ENCODE peak calls at places on chromosomes 1 and 21, in four cellular contexts. C is K562, M is HepG2, E is GM12878. D is an unnamed sample.

GRCh38 chr1:32014199-32014936 is 700 bp downstream of the KHDRBS1 start:
- DNase-seq in C (peak), M (no peak), E (no peak), D (no peak)

GRCh38 chr1:151958959-151959358 is 34.7 kb downstream of the S100A10 start:
- DNase-seq in C (no peak), M (no peak), E (no peak), D (no peak)

GRCh38 chr1:172900359-172900997 is 150.3 kb downstream of the TNFSF18 start:
- DNase-seq in C (no peak), M (no peak), E (no peak), D (no peak)

GRCh38 chr1:246081856-246082668 is 425.0 kb downstream of the SMYD3 start:
- DNase-seq in C (no peak), M (no peak), E (no peak), D (no peak)

GRCh38 chr1:178869114-178869697 is 1.7 kb downstream of the ANGPTL1 start:
- DNase-seq in C (no peak), M (no peak), E (no peak), D (no peak)

GRCh38 chr21:46327711-46328110 is 3.8 kb downstream of the PCNT start:
- DNase-seq in C (no peak), M (no peak), E (no peak), D (no peak)

GRCh38 chr1:199799116-199799515 is 228.4 kb upstream of the NR5A2 start:
- DNase-seq in C (no peak), M (no peak), E (no peak), D (no peak)

GRCh38 chr1:22503721-22504410 is 52.2 kb downstream of the ZBTB40 start:
- DNase-seq in C (no peak), M (peak), E (no peak), D (no peak)

GRCh38 chr1:213519098-213519497 is 468.1 kb downstream of the RPS6KC1 start:
- DNase-seq in C (no peak), M (peak), E (no peak), D (no peak)

GRCh38 chr21:36323032-36323431 is 3.0 kb downstream of the MORC3 start:
- DNase-seq in C (no peak), M (no peak), E (no peak), D (no peak)

GRCh38 chr1:84021822-84022221 is 22.9 kb upstream of the TTLL7 start:
- DNase-seq in C (no peak), M (no peak), E (no peak), D (no peak)

GRCh38 chr1:84019217-84019616 is 20.3 kb upstream of the TTLL7 start:
- DNase-seq in C (no peak), M (no peak), E (no peak), D (no peak)

GRCh38 chr1:84020151-84020550 is 21.2 kb upstream of the TTLL7 start:
- DNase-seq in C (no peak), M (no peak), E (no peak), D (no peak)
- TF ChIP-seq ZBTB33 in C (no peak), M (no peak), E (no peak), D (no peak)

DNA sequence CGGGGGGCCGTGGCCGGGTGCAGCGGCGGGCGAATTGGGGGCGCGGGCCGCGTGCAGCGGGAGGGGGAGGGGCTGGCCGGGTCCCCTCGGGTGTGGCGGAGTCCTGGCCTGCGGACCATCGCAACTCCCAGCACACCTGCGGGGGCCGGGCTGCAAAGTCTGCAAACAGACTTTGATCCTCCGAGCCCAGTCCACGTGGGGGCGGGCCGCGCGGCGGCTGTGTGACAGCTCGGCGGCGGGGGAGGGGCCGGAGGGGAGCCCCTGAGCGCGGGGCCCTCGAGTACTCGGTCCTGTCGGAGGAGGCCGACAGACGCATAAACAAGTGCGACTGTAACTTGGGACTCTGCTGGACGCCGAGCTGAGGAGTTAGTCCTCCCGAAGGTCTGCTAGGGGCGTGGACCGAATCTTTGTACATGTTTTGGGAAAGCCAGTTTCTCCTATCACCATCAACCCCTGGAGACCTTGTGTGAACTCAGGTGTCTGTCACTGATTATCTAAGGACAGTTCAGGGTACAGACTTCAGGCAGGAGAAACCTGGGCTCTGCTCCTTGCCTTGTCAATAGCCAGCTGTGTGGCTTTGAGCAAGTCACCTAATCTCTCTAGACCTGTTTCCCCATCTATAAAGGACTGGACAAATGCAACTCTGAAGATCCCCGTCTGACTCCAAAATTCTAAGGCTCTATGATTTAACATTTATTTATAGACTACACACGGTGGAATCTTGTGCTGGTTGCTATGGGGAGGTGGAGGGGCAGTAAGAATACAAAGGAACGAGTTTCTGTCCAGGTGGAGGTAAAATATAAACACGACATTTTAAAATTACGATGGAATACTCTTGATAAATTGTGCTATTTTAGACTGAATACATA is 707 bp upstream of the SLC30A1 start:
- DNase-seq in C (no peak), M (peak), E (no peak), D (no peak)
- TF ChIP-seq ZNF274 in C (no peak), M (no peak), E (no peak), D (no peak)

DNA sequence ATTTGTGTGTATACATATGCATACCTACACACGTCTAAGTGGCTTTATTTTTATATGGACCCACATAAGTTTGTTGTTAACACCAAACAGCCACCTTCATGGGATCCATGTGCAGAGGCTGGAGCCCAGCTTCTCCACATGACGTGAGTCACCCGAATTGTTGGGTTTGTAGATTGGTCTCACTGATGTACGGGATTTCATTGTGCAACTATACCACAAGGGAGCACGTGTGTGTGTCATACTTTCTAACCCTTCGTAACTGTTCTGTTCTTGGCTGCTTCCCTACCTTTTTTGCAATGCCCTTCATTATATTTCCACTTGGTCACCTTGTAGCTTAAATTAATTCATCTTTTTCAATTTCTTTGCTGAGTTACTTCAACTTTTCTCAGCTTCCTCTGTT is 21.0 kb downstream of the SPRTN start:
- DNase-seq in C (no peak), M (no peak), E (no peak), D (no peak)
- TF ChIP-seq ZBTB33 in C (no peak), M (no peak), E (no peak), D (no peak)

GRCh38 chr1:168223681-168224515 is 1.9 kb upstream of the SFT2D2 start:
- DNase-seq in C (no peak), M (no peak), E (no peak), D (no peak)

GRCh38 chr1:168227620-168228019 is 1.8 kb downstream of the SFT2D2 start:
- DNase-seq in C (no peak), M (no peak), E (no peak), D (no peak)

GRCh38 chr1:168223261-168223660 is 2.5 kb upstream of the SFT2D2 start:
- DNase-seq in C (no peak), M (no peak), E (no peak), D (no peak)

GRCh38 chr1:168225476-168226190 is at the start of gene SFT2D2:
- DNase-seq in C (peak), M (peak), E (no peak), D (peak)

GRCh38 chr1:168224991-168225390 is 813 bp upstream of the SFT2D2 start:
- DNase-seq in C (no peak), M (no peak), E (no peak), D (no peak)
- TF ChIP-seq ZNF274 in C (no peak), M (no peak), E (no peak), D (no peak)

GRCh38 chr1:30287976-30288375 is 435.4 kb downstream of the MATN1 start:
- DNase-seq in C (no peak), M (no peak), E (no peak), D (no peak)

GRCh38 chr1:30284728-30285460 is 438.5 kb downstream of the MATN1 start:
- DNase-seq in C (no peak), M (no peak), E (no peak), D (no peak)

GRCh38 chr1:30286241-30286983 is 437.0 kb downstream of the MATN1 start:
- DNase-seq in C (no peak), M (no peak), E (no peak), D (no peak)

GRCh38 chr1:30285461-30286050 is 437.8 kb downstream of the MATN1 start:
- DNase-seq in C (no peak), M (no peak), E (no peak), D (no peak)

DNA sequence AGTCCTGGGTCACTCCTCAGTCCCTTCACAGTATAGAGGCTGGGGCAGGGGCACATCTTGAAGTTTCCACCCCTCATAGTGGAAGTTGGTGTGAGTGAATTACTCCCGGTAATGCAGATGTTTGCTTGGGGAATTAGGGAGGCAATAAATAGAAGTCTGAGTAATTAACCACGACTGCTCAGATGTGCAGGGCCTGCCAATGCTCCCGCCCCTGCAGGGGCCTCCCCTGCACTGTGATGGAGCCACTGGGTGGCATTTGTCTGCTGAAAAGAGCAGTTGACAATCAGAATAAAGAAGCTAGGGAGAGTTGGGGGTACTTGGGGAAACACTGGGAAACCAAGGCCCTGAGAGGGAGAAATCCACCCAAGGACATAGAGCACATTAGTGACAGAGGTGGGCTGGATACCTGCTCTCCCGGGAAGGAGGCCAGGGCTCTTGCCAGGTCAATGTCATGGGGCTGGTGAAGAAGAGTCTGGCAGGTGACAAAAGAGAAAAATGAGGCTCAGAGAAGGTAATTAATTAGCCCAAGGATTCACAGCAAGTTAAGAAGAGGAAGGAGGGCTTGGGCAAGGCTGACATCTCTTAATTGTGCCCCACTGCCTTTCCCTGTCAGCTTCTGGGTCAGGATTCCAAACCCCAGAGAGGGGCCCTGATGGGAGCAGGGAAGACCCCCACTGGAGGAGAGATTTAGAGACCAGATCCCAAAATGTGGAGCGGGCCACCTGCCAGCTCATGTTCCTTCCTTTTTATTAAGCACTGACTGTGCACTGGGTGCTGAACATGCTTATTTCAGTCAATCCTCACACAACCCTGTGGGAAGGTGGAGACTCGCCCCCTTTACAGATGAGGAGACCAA is 436.2 kb downstream of the MATN1 start:
- DNase-seq in C (no peak), M (no peak), E (no peak), D (no peak)
- TF ChIP-seq ZBTB33 in C (no peak), M (no peak), E (no peak), D (no peak)

D was measured in HCT116.